ENCODE peak calls at places on chromosomes 5 and 9, in five cellular contexts. A is neural crest cell, M is T-cell, C is amniotic epithelial cell, V is NCI-H226. S is an unnamed sample.

GRCh38 chr5:6812800-6813731 is 99.8 kb downstream of the TENT4A start:
- DNase-seq in A (no peak), M (no peak), C (peak), V (peak), S (no peak)

GRCh38 chr9:71249729-71250317 is 128.4 kb upstream of the TRPM3 start:
- DNase-seq in A (peak), M (no peak), C (peak), V (peak), S (peak)

GRCh38 chr9:135506327-135507103 is 6.0 kb downstream of the MRPS2 start:
- DNase-seq in A (peak), M (no peak), C (peak), V (peak), S (no peak)

GRCh38 chr5:115946655-115947054 is 15.6 kb upstream of the LVRN start:
- DNase-seq in A (no peak), M (no peak), C (peak), V (peak), S (no peak)

GRCh38 chr5:96933764-96934163 is 2.1 kb upstream of the LNPEP start:
- DNase-seq in A (no peak), M (no peak), C (no peak), V (no peak), S (no peak)

GRCh38 chr5:583645-584044 is 28.5 kb upstream of the CEP72 start:
- DNase-seq in A (no peak), M (no peak), C (no peak), V (no peak), S (no peak)

GRCh38 chr5:98514106-98514665 is 259.3 kb upstream of the RGMB start:
- DNase-seq in A (no peak), M (no peak), C (peak), V (no peak), S (no peak)

GRCh38 chr9:33440609-33441008 is 6.8 kb downstream of the AQP3 start:
- DNase-seq in A (no peak), M (no peak), C (no peak), V (no peak), S (no peak)

GRCh38 chr9:126146254-126147145 is 180.1 kb upstream of the MVB12B start:
- DNase-seq in A (peak), M (peak), C (no peak), V (no peak), S (peak)

GRCh38 chr9:133059623-133060022 is 2.2 kb upstream of the CEL start:
- DNase-seq in A (no peak), M (no peak), C (no peak), V (no peak), S (no peak)

GRCh38 chr5:9337908-9338307 is 208.0 kb downstream of the SEMA5A start:
- DNase-seq in A (no peak), M (no peak), C (peak), V (peak), S (no peak)

GRCh38 chr5:28313543-28314334 is 1275.4 kb upstream of the CDH9 start:
- DNase-seq in A (no peak), M (no peak), C (peak), V (peak), S (no peak)

GRCh38 chr5:82387041-82387818 is 109.1 kb upstream of the RPS23 start:
- DNase-seq in A (no peak), M (no peak), C (peak), V (no peak), S (no peak)

GRCh38 chr9:113495555-113495954 is 32.0 kb downstream of the RGS3 start:
- DNase-seq in A (no peak), M (no peak), C (no peak), V (no peak), S (no peak)

GRCh38 chr5:83434929-83435328 is 36.6 kb upstream of the VCAN start:
- DNase-seq in A (no peak), M (no peak), C (no peak), V (no peak), S (no peak)

GRCh38 chr9:33192493-33193245 is 25.5 kb upstream of the B4GALT1 start:
- DNase-seq in A (no peak), M (no peak), C (no peak), V (no peak), S (no peak)

GRCh38 chr5:149803641-149804468 is 73.7 kb downstream of the PPARGC1B start:
- DNase-seq in A (no peak), M (no peak), C (peak), V (no peak), S (no peak)

GRCh38 chr9:98380065-98380681 is 124.7 kb upstream of the TBC1D2 start:
- DNase-seq in A (peak), M (no peak), C (peak), V (peak), S (peak)

GRCh38 chr5:32505718-32506117 is 61.2 kb upstream of the ZFR start:
- DNase-seq in A (no peak), M (no peak), C (peak), V (peak), S (no peak)

GRCh38 chr5:31918739-31919138 is 255.4 kb downstream of the GOLPH3 start:
- DNase-seq in A (no peak), M (no peak), C (no peak), V (no peak), S (no peak)

GRCh38 chr5:24365406-24365805 is 279.4 kb downstream of the CDH10 start:
- DNase-seq in A (no peak), M (no peak), C (no peak), V (peak), S (no peak)

GRCh38 chr9:19087601-19088000 is 15.1 kb downstream of the HAUS6 start:
- DNase-seq in A (no peak), M (no peak), C (peak), V (peak), S (no peak)

GRCh38 chr5:96855041-96855872 is 21.0 kb upstream of the ERAP2 start:
- DNase-seq in A (no peak), M (no peak), C (peak), V (no peak), S (no peak)

GRCh38 chr9:130015353-130016019 is 27.5 kb downstream of the FNBP1 start:
- DNase-seq in A (no peak), M (no peak), C (no peak), V (no peak), S (no peak)

S was measured in HAP-1.